ENCODE peak calls at places on chromosomes 1 and 21, in four cellular contexts. I is suprapubic skin, H is colonic mucosa, W is pancreas. D is an unnamed sample. For H3K9me3 and H3K4me1, the result is how much of the 10 kb centered on the place peaks cover.

GRCh38 chr1:181087400-181087901 is 1.0 kb upstream of the IER5 start:
- DNase-seq in I (no peak), H (no peak), W (no peak), D (no peak)

GRCh38 chr1:42153598-42153995 is 387 bp downstream of the GUCA2B start:
- DNase-seq in I (no peak), H (no peak), W (no peak), D (no peak)

GRCh38 chr1:72397786-72398185 is 115.4 kb upstream of the NEGR1 start:
- DNase-seq in I (peak), H (no peak), W (no peak), D (no peak)

GRCh38 chr1:102365074-102365473 is 368.3 kb upstream of the OLFM3 start:
- DNase-seq in I (no peak), H (no peak), W (no peak), D (no peak)

GRCh38 chr1:213622365-213623087 is 365.2 kb upstream of the PROX1 start:
- DNase-seq in I (no peak), H (no peak), W (no peak), D (no peak)

GRCh38 chr1:244265507-244265906 is 186.2 kb downstream of the ADSS2 start:
- DNase-seq in I (no peak), H (no peak), W (no peak), D (no peak)

GRCh38 chr1:231431665-231432415 is 9.8 kb upstream of the EGLN1 start:
- DNase-seq in I (no peak), H (no peak), W (no peak), D (no peak)

GRCh38 chr1:26336477-26337205 is 17.3 kb downstream of the CRYBG2 start:
- DNase-seq in I (peak), H (peak), W (peak), D (no peak)

GRCh38 chr1:44421374-44422028 is 16.4 kb downstream of the RNF220 start:
- DNase-seq in I (no peak), H (no peak), W (no peak), D (no peak)

GRCh38 chr1:206498685-206499084 is 8.6 kb upstream of the RASSF5 start:
- DNase-seq in I (no peak), H (no peak), W (no peak), D (peak)

GRCh38 chr1:235670157-235670776 is 20.7 kb upstream of the GNG4 start:
- DNase-seq in I (no peak), H (no peak), W (no peak), D (no peak)

GRCh38 chr1:24437631-24438396 is 22.2 kb downstream of the NIPAL3 start:
- DNase-seq in I (no peak), H (no peak), W (no peak), D (no peak)

GRCh38 chr1:19650416-19651140 is 6.5 kb downstream of the NBL1 start:
- DNase-seq in I (no peak), H (no peak), W (no peak), D (no peak)

GRCh38 chr21:46581780-46582307 is 23.0 kb downstream of the S100B start:
- DNase-seq in I (no peak), H (no peak), W (no peak), D (no peak)
- H3K9me3 ChIP-seq in I (under half), H (under half), W (under half), D (under half)

DNA sequence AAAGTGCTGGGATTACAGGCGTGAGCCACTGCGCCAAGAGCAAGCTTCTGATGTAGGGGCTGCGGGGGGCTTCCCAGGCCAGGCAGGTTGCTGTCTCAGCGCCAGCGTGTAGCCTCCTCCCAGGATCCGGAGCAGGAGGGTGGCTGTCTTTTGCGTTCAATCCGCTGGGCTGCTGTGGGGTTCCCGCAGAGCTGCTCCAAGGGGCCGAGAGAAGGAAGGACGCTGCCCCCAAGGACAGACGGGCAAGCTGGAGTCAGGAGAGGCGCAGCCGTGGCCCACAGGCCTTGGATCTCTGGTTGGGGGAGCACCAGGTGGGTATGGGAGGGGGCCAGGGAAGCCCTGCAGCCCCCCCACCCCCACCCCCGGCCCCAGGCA is 16.0 kb upstream of the SKI start:
- DNase-seq in I (no peak), H (no peak), W (no peak), D (no peak)
- H3K4me1 ChIP-seq in I (half or more), H (under half), W (under half), D (under half)

GRCh38 chr1:248752981-248753525 is 2.5 kb downstream of the LYPD8 start:
- DNase-seq in I (no peak), H (no peak), W (no peak), D (no peak)

GRCh38 chr1:248751635-248752034 is 3.9 kb downstream of the LYPD8 start:
- DNase-seq in I (no peak), H (no peak), W (no peak), D (no peak)

GRCh38 chr1:248753715-248754280 is 1.8 kb downstream of the LYPD8 start:
- DNase-seq in I (no peak), H (no peak), W (no peak), D (no peak)

GRCh38 chr1:248755505-248755904 is at the start of gene LYPD8:
- DNase-seq in I (no peak), H (peak), W (no peak), D (no peak)

DNA sequence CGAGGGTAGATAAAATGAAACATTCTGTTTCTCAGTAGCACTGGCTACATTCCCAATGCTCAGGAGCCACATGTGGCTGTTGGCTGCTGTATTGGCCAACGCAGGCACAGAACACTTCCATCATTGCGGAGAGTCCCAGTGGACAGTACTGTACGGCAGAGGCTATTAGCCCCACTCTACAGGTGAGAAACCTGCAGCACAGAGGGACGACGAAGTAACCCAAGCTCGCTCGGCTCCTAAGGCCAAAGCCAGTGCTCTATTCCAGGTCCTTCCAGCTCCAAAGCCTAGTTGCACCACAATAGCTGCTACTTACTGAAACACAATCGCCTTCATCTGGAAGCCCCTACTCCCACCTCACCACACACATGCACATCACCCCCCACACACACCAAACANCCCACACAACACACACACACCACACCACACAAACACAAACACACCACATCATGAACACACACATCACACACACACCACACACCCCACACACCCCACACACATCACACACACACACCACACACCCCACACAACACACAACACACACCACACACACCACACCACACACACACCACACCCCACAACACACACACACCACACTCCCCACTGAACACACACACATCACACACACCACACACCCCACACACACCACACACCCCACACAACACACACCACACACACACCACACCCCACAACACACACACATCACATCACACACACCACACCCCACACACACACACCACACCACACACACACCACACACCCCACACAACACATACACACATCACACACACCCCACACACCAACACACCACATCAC is 3.2 kb downstream of the LYPD8 start:
- DNase-seq in I (no peak), H (no peak), W (no peak), D (peak)
- H3K9me3 ChIP-seq in I (under half), H (under half), W (under half), D (under half)

GRCh38 chr1:185567006-185567405 is 167.2 kb upstream of the HMCN1 start:
- DNase-seq in I (no peak), H (no peak), W (no peak), D (no peak)
- H3K4me1 ChIP-seq in I (under half), H (under half), W (under half), D (under half)

GRCh38 chr21:24367936-24368335 is 1239.3 kb downstream of the MRPL39 start:
- DNase-seq in I (no peak), H (no peak), W (no peak), D (no peak)
- H3K9me3 ChIP-seq in I (under half), H (under half), W (under half), D (under half)

D was measured in Caco-2.